ENCODE peak calls at places on chromosomes 6 and 20, in four cellular contexts. T is AG09309, S is DND-41, L is left lung. V is an unnamed sample.

GRCh38 chr20:33751775-33752174 is 20.0 kb downstream of the ZNF341 start:
- DNase-seq in S (no peak), L (no peak), T (no peak), V (no peak)

GRCh38 chr20:37801921-37802320 is 101.0 kb upstream of the VSTM2L start:
- DNase-seq in T (no peak), S (no peak), L (no peak), V (no peak)

GRCh38 chr6:25971187-25971811 is 8.7 kb downstream of the TRIM38 start:
- DNase-seq in S (no peak), T (peak; percentile 87), L (peak; percentile 47), V (peak; percentile 94)

GRCh38 chr6:34272022-34272926 is 23.5 kb upstream of the SMIM29 start:
- DNase-seq in T (no peak), L (peak; percentile 55), S (no peak), V (no peak)

GRCh38 chr6:3535716-3536435 is 79.0 kb upstream of the SLC22A23 start:
- DNase-seq in T (no peak), S (no peak), L (no peak), V (peak; percentile 29)

GRCh38 chr6:36967301-36967700 is 12.8 kb downstream of the PI16 start:
- DNase-seq in L (no peak), T (no peak), S (no peak), V (no peak)

GRCh38 chr20:22768779-22769178 is 184.4 kb upstream of the FOXA2 start:
- DNase-seq in T (no peak), L (no peak), S (no peak), V (no peak)

GRCh38 chr20:43955244-43956191 is 40.9 kb downstream of the TOX2 start:
- DNase-seq in S (peak; percentile 77), L (peak; percentile 37), T (peak; percentile 87), V (peak; percentile 73)

GRCh38 chr20:8361008-8361652 is 229.1 kb downstream of the PLCB1 start:
- DNase-seq in S (no peak), L (no peak), T (no peak), V (no peak)

GRCh38 chr6:47647188-47647587 is 51.2 kb upstream of the ADGRF4 start:
- DNase-seq in L (no peak), T (no peak), S (no peak), V (no peak)

GRCh38 chr6:139114741-139115140 is 20.1 kb upstream of the HECA start:
- DNase-seq in T (no peak), S (peak; percentile 31), L (no peak), V (no peak)

GRCh38 chr6:87714093-87714809 is 12.2 kb upstream of the AKIRIN2 start:
- DNase-seq in S (no peak), T (no peak), L (no peak), V (peak; percentile 96)

GRCh38 chr6:50143011-50143719 is 93.4 kb upstream of the DEFB112 start:
- DNase-seq in S (no peak), L (no peak), T (no peak), V (peak; percentile 29)

GRCh38 chr6:116450185-116450710 is 10.9 kb upstream of the CALHM6 start:
- DNase-seq in S (no peak), L (no peak), T (no peak), V (no peak)

GRCh38 chr6:19356692-19357091 is 480.5 kb upstream of the ID4 start:
- DNase-seq in T (peak; percentile 7), L (no peak), S (no peak), V (no peak)

GRCh38 chr6:37871616-37872384 is 52.3 kb downstream of the ZFAND3 start:
- DNase-seq in T (no peak), L (no peak), S (no peak), V (no peak)

GRCh38 chr6:138434915-138435314 is 30.9 kb downstream of the HEBP2 start:
- DNase-seq in L (no peak), T (no peak), S (no peak), V (no peak)

GRCh38 chr6:17343215-17343614 is 50.2 kb upstream of the CAP2 start:
- DNase-seq in L (no peak), T (no peak), S (no peak), V (no peak)

GRCh38 chr6:118537579-118537978 is 10.5 kb upstream of the PLN start:
- DNase-seq in T (peak; percentile 46), L (no peak), S (no peak), V (no peak)

GRCh38 chr6:130575971-130576370 is 210.2 kb downstream of the TMEM200A start:
- DNase-seq in T (no peak), S (peak; percentile 91), L (no peak), V (no peak)

GRCh38 chr20:51182571-51182970 is 159.7 kb upstream of the KCNG1 start:
- DNase-seq in T (no peak), S (no peak), L (no peak), V (no peak)

GRCh38 chr20:42093542-42094440 is 475.6 kb upstream of the CHD6 start:
- DNase-seq in T (no peak), L (no peak), S (no peak), V (no peak)

GRCh38 chr6:167127785-167128531 is 5.1 kb downstream of the CCR6 start:
- DNase-seq in S (no peak), L (no peak), T (no peak), V (no peak)

GRCh38 chr20:21202284-21202683 is 76.4 kb downstream of the KIZ start:
- DNase-seq in S (no peak), L (no peak), T (no peak), V (no peak)

GRCh38 chr20:33012327-33013189 is 5.1 kb downstream of the BPIFB2 start:
- DNase-seq in L (no peak), S (no peak), T (no peak), V (no peak)

GRCh38 chr6:16450821-16451220 is 212.4 kb downstream of the GMPR start:
- DNase-seq in T (no peak), L (no peak), S (no peak), V (no peak)

GRCh38 chr6:108945686-108946158 is 97.5 kb downstream of the ARMC2 start:
- DNase-seq in T (peak; percentile 18), S (no peak), L (peak; percentile 72), V (no peak)

GRCh38 chr6:12012231-12012565 is at the start of gene HIVEP1:
- DNase-seq in T (no peak), S (no peak), L (peak; percentile 43), V (no peak)

GRCh38 chr6:41887355-41887754 is 7.8 kb downstream of the USP49 start:
- DNase-seq in S (no peak), T (no peak), L (no peak), V (no peak)

GRCh38 chr6:114084327-114084890 is 113.5 kb upstream of the HDAC2 start:
- DNase-seq in T (no peak), L (peak; percentile 37), S (no peak), V (no peak)

GRCh38 chr20:56249244-56249955 is 868 bp downstream of the MC3R start:
- DNase-seq in L (no peak), T (no peak), S (no peak), V (no peak)

GRCh38 chr6:14499804-14500203 is 382.2 kb downstream of the CD83 start:
- DNase-seq in L (no peak), S (no peak), T (peak; percentile 82), V (peak; percentile 92)

DNA sequence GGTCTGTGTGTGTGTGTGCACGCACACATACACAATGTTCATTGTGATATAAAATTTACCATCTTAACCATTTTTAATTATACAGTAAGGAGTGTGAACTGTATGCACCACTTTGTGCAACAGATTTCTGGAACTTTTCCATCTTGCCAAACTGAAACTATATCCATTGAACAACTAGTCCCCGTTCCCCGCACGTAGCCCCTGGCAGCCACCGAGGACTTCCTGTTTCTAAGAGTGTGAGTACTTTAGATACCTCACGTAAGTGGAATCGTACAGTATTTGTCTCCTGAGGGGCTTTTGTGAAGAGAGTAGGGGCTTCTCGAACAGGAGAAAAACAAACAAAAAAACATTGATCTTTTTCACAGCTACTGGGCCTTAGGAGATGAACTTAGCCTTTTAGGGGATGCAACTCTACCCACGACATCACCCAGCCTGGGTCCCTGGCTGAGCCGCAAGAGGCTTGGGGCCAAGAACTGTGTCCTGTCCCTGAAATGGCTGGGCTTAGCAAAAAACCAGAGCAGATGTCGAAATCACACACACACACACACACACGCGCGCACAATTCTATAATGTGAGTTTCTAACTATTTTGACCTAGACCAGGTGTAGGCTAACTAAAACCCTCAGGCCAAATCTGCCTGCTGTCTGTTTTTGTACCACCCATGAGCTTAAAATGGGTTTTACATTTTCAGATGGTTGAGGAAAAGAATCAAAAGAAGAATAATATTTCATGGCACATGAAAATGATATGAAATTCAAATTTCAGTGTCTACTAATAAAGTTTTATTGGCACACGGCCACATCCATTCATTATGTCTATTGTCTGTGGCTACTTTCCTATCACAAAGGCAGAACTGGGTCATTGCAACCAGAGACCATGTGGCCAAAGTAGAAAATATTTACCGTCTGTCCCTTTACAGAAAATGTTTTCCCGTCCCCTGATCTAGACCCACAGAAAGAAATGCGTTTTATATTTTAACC is 144.2 kb downstream of the EYA2 start:
- DNase-seq in S (no peak), T (no peak), L (no peak), V (no peak)
- H3K4me3 ChIP-seq in S (no peak overlapping the region), T (no peak overlapping the region), L (no peak overlapping the region), V (no peak overlapping the region)

GRCh38 chr6:154408906-154409500 is 52.4 kb upstream of the IPCEF1 start:
- DNase-seq in L (no peak), T (no peak), S (no peak), V (no peak)
- TF ChIP-seq CTCF in L (no peak), T (peak; percentile 34), S (peak; percentile 36), V (peak; percentile 53)

DNA sequence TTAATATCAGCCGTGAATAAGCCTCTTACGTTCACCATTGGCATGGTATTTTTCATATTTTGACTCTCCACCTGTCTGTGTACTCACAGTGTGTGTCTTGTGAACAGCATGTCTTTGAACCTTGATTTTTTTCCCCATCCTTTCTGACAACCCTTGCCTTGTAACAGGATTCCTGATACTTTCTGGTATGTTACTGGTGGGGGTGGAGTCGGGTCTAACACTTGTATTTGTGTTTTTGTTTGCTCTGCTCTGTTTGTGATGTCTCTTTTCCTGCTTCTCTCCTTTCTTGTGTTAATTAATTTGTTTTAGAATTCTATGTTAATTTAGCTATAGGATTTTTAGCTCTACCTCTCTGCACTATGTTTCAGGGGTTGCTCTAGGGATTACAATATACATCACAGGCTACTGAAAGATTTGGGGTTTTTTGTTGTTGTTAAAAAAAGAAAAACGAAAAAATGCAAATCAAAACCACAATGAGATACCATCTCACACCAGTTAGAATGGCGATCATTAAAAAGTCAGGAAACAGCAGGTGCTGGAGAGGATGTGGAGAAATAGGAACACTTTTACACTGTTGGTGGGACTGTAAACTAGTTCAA is 245.1 kb downstream of the CDH4 start:
- DNase-seq in S (no peak), L (no peak), T (no peak), V (no peak)
- H3K4me3 ChIP-seq in S (no peak overlapping the region), L (no peak overlapping the region), T (no peak overlapping the region), V (no peak overlapping the region)

DNA sequence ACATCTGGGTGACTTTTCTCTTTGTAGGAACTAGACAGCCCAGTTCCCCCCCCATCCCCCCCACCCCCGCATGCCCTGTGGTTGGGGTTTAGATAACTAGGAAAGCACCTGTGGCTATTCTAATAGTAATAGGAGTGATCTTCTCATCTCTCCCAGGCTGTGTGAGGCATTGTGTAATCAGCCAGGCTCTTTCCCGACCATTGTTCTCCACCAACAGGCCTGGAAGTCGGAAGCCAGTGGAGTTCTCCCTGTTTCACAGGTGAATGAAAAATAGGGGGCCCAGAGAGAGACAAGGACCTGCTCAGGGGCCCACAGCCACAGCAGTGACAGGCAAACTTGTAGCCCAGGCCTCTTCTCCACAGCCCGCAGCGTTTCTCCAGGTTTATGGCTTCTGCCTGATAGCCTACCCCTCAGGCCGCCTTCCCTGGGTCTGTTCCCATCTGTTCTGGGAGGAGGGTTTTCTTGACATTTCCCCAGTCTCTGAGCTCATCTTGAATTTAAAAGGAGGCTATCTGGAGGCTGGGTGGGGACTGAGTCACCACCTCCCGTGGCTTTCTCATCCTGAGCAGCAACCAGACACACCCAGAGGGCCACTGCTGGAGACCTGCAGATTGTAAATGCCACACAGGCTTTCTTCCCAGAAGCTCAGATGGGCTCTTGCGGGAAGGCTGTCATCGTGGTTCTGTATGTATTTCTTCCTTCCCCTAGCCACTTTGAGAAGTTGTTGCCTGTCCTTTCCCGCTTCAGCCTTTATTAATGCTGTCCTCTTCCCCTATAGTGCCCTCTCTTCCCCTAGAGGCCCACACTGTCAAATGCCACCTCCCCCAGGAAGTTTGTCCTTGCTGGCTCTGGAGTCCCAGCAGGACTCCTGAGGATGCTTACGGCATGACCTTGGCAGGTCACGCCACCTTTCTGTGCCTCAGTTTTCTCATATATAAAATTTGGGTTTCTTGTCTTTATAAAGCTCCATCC is 75.9 kb upstream of the MYL9 start:
- DNase-seq in L (no peak), S (no peak), T (peak; percentile 79), V (no peak)
- TF ChIP-seq CTCF in L (no peak), S (no peak), T (no peak), V (no peak)